ENCODE peak calls at places on chromosome 5, in four cellular contexts. N, Q, O and T are unnamed samples.

GRCh38 chr5:148808864-148809642 is 17.4 kb upstream of the ADRB2 start:
- DNase-seq in N (no peak), Q (peak; percentile 56), O (no peak), T (no peak)

GRCh38 chr5:109250533-109251329 is 159.0 kb downstream of the PJA2 start:
- DNase-seq in N (no peak), Q (no peak), O (no peak), T (no peak)

GRCh38 chr5:100761192-100761591 is 141.9 kb downstream of the ST8SIA4 start:
- DNase-seq in N (no peak), Q (no peak), O (peak; percentile 57), T (no peak)

GRCh38 chr5:1799110-1799601 is 481 bp downstream of the MRPL36 start:
- DNase-seq in N (no peak), Q (peak; percentile 62), O (peak; percentile 36), T (peak; percentile 88)

GRCh38 chr5:158886086-158886485 is 213.6 kb downstream of the EBF1 start:
- DNase-seq in N (no peak), Q (no peak), O (no peak), T (no peak)

GRCh38 chr5:136729901-136730355 is 364.6 kb upstream of the TRPC7 start:
- DNase-seq in N (no peak), Q (no peak), O (peak; percentile 67), T (no peak)

GRCh38 chr5:107242411-107242810 is 428.3 kb downstream of the EFNA5 start:
- DNase-seq in N (no peak), Q (no peak), O (no peak), T (no peak)

GRCh38 chr5:65305913-65306312 is 175.8 kb downstream of the ADAMTS6 start:
- DNase-seq in N (no peak), Q (no peak), O (peak; percentile 79), T (no peak)